ENCODE peak calls at places on chromosomes 1 and 21, in four cellular contexts. X is fibroblast of mammary gland, K is H1, V is mammary epithelial cell. B is an unnamed sample.

GRCh38 chr1:192983349-192983980 is 75.7 kb downstream of the UCHL5 start:
- DNase-seq in X (no peak), K (no peak), V (peak; percentile 78), B (peak; percentile 70)

GRCh38 chr1:189658381-189658780 is 819.3 kb downstream of the BRINP3 start:
- DNase-seq in X (no peak), K (no peak), V (peak; percentile 44), B (peak; percentile 52)

GRCh38 chr1:22296701-22297591 is 154.0 kb upstream of the WNT4 start:
- DNase-seq in X (peak; percentile 1), K (no peak), V (peak; percentile 56), B (peak; percentile 1)

GRCh38 chr1:16236091-16236494 is 890 bp downstream of the CPLANE2 start:
- DNase-seq in X (no peak), K (no peak), V (peak; percentile 64), B (peak; percentile 66)

GRCh38 chr1:5598824-5599395 is 393.3 kb downstream of the NPHP4 start:
- DNase-seq in X (no peak), K (no peak), V (no peak), B (no peak)

GRCh38 chr1:33535334-33535733 is 62.9 kb downstream of the ZSCAN20 start:
- DNase-seq in X (no peak), K (no peak), V (no peak), B (no peak)

GRCh38 chr1:16191309-16191708 is 21.1 kb downstream of the ARHGEF19 start:
- DNase-seq in X (no peak), K (no peak), V (no peak), B (no peak)

GRCh38 chr1:204979891-204980649 is 62.9 kb upstream of the CNTN2 start:
- DNase-seq in X (no peak), K (no peak), V (no peak), B (no peak)

GRCh38 chr21:17045214-17045835 is 467.5 kb upstream of the CXADR start:
- DNase-seq in X (peak; percentile 65), K (no peak), V (peak; percentile 6), B (peak; percentile 45)

GRCh38 chr1:247913786-247914185 is 6.3 kb upstream of the OR2T8 start:
- DNase-seq in X (no peak), K (no peak), V (no peak), B (no peak)

GRCh38 chr1:155968670-155969069 is 9.7 kb downstream of the ARHGEF2 start:
- DNase-seq in X (no peak), K (no peak), V (no peak), B (no peak)

GRCh38 chr1:7526196-7526866 is 244.8 kb upstream of the VAMP3 start:
- DNase-seq in X (no peak), K (no peak), V (peak; percentile 62), B (peak; percentile 35)

GRCh38 chr1:28602536-28603439 is 10.7 kb downstream of the RAB42 start:
- DNase-seq in X (peak; percentile 85), K (no peak), V (peak; percentile 78), B (peak; percentile 87)

GRCh38 chr1:58939666-58940370 is 156.0 kb upstream of the JUN start:
- DNase-seq in X (no peak), K (no peak), V (no peak), B (no peak)

GRCh38 chr21:46637952-46638746 is 2.7 kb downstream of the PRMT2 start:
- DNase-seq in X (peak; percentile 10), K (no peak), V (no peak), B (peak; percentile 5)

GRCh38 chr1:157310401-157310800 is 172.2 kb upstream of the ETV3 start:
- DNase-seq in X (no peak), K (no peak), V (no peak), B (no peak)

GRCh38 chr1:42922687-42923366 is 35.8 kb downstream of the SLC2A1 start:
- DNase-seq in X (peak; percentile 71), K (peak; percentile 53), V (peak; percentile 72), B (peak; percentile 77)

GRCh38 chr1:53520481-53520880 is 61.3 kb downstream of the DMRTB1 start:
- DNase-seq in X (no peak), K (no peak), V (no peak), B (no peak)

GRCh38 chr1:164064501-164064900 is 494.5 kb upstream of the PBX1 start:
- DNase-seq in X (peak; percentile 47), K (no peak), V (no peak), B (peak; percentile 52)

GRCh38 chr1:209207701-209208286 is 375.7 kb upstream of the CAMK1G start:
- DNase-seq in X (peak; percentile 61), K (peak; percentile 62), V (peak; percentile 44), B (peak; percentile 83)

GRCh38 chr1:25473653-25474225 is 43.0 kb downstream of the MACO1 start:
- DNase-seq in X (no peak), K (no peak), V (no peak), B (no peak)

GRCh38 chr1:202656951-202657646 is 53.2 kb downstream of the SYT2 start:
- DNase-seq in X (peak; percentile 25), K (peak; percentile 39), V (no peak), B (peak; percentile 61)

GRCh38 chr1:153617677-153618076 is 1.6 kb upstream of the S100A14 start:
- DNase-seq in X (peak; percentile 60), K (peak; percentile 54), V (peak; percentile 71), B (peak; percentile 86)
- TF ChIP-seq CTCF in X (peak; percentile 51), K (peak; percentile 99), V (peak; percentile 67), B (peak; percentile 90)

GRCh38 chr1:227469708-227470107 is 93.6 kb upstream of the ZNF678 start:
- DNase-seq in X (no peak), K (no peak), V (no peak), B (no peak)

GRCh38 chr1:227466039-227466645 is 97.2 kb upstream of the ZNF678 start:
- DNase-seq in X (no peak), K (no peak), V (no peak), B (no peak)

GRCh38 chr1:227459977-227460376 is 103.4 kb upstream of the ZNF678 start:
- DNase-seq in X (no peak), K (no peak), V (no peak), B (no peak)

GRCh38 chr1:227470688-227471087 is 92.7 kb upstream of the ZNF678 start:
- DNase-seq in X (no peak), K (no peak), V (no peak), B (no peak)

GRCh38 chr1:227465256-227465655 is 98.1 kb upstream of the ZNF678 start:
- DNase-seq in X (no peak), K (no peak), V (no peak), B (no peak)
- TF ChIP-seq CTCF in X (no peak), K (peak; percentile 72), V (no peak), B (no peak)

GRCh38 chr21:44024895-44025353 is 12.8 kb downstream of the TRAPPC10 start:
- DNase-seq in X (peak; percentile 76), K (no peak), V (peak; percentile 12), B (no peak)
- TF ChIP-seq CTCF in X (no peak), K (no peak), V (no peak), B (no peak)

GRCh38 chr21:15543473-15543872 is 186.3 kb upstream of the USP25 start:
- DNase-seq in X (no peak), K (no peak), V (peak; percentile 6), B (peak; percentile 17)
- TF ChIP-seq CTCF in X (no peak), K (no peak), V (no peak), B (no peak)